ENCODE peak calls at places on chromosomes 4 and X, in ten cellular contexts. P is vagina; F is posterior cingulate gyrus; B is stimulated activated CD8-positive, alpha-beta memory T cell treated with anti-CD3 and anti-CD28 coated beads, Interleukin-4, amount 100 ng/mL, for 4 hours; G is GM23248; Y is lung microvascular endothelial cell; M is breast epithelium; W is NAMALWA; K is activated naive CD4-positive, alpha-beta T cell; C is T-helper 2 cell. E is an unnamed sample.

GRCh38 chr4:111501946-111502345 is 643.3 kb upstream of the FAM241A start:
- DNase-seq in P (no peak), F (no peak), B (no peak), G (peak; percentile 6), Y (no peak), M (no peak), W (no peak), K (no peak), C (no peak), E (no peak)

GRCh38 chr4:159069922-159070321 is 33.0 kb upstream of the RAPGEF2 start:
- DNase-seq in P (no peak), F (no peak), B (no peak), G (peak; percentile 72), Y (no peak), M (no peak), W (no peak), K (no peak), C (no peak), E (no peak)

GRCh38 chr4:82891728-82892466 is 944 bp upstream of the SEC31A start:
- DNase-seq in P (no peak), F (no peak), B (no peak), G (peak; percentile 54), Y (peak; percentile 22), M (no peak), W (peak; percentile 48), K (no peak), C (peak; percentile 17), E (no peak)

GRCh38 chr4:13865871-13866669 is 238.5 kb upstream of the BOD1L1 start:
- DNase-seq in P (no peak), F (no peak), B (no peak), G (peak; percentile 39), Y (no peak), M (no peak), W (no peak), K (no peak), C (no peak), E (no peak)

GRCh38 chrX:9352683-9353430 is 112.0 kb upstream of the TBL1X start:
- DNase-seq in P (no peak), F (no peak), B (no peak), G (peak; percentile 78), Y (no peak), M (no peak), W (peak; percentile 35), K (no peak), C (peak; percentile 93), E (no peak)

GRCh38 chr4:41363384-41363981 is 106.8 kb downstream of the UCHL1 start:
- DNase-seq in P (no peak), F (no peak), B (no peak), G (peak; percentile 80), Y (no peak), M (no peak), W (no peak), K (no peak), C (no peak), E (no peak)

GRCh38 chr4:82718067-82718935 is 80.3 kb downstream of the SCD5 start:
- DNase-seq in P (no peak), F (no peak), B (no peak), G (peak; percentile 68), Y (no peak), M (no peak), W (no peak), K (no peak), C (no peak), E (no peak)

GRCh38 chr4:7909966-7910720 is 29.5 kb downstream of the AFAP1 start:
- DNase-seq in P (no peak), F (no peak), B (no peak), G (peak; percentile 82), Y (peak; percentile 26), M (no peak), W (no peak), K (no peak), C (no peak), E (no peak)

GRCh38 chr4:88457307-88458090 is 580 bp downstream of the HERC5 start:
- DNase-seq in P (no peak), F (peak; percentile 18), B (peak; percentile 6), G (peak; percentile 65), Y (peak; percentile 29), M (no peak), W (no peak), K (peak; percentile 46), C (peak; percentile 62), E (no peak)

E was measured in retina.